ENCODE peak calls at places on chromosomes 1 and 21, in five cellular contexts. O is AG10803, X is AG09309, Q is heart right ventricle, H is NB4. T is an unnamed sample.

GRCh38 chr1:40399984-40400704 is 26.6 kb downstream of the SMAP2 start:
- DNase-seq in O (no peak), X (no peak), Q (no peak), H (no peak), T (no peak)

GRCh38 chr1:187203257-187203656 is 374.5 kb downstream of the PLA2G4A start:
- DNase-seq in O (peak), X (no peak), Q (no peak), H (no peak), T (peak)

GRCh38 chr1:232283864-232284263 is 346.1 kb downstream of the SIPA1L2 start:
- DNase-seq in O (no peak), X (no peak), Q (no peak), H (peak), T (no peak)

GRCh38 chr1:202252271-202252670 is 58.7 kb downstream of the LGR6 start:
- DNase-seq in O (no peak), X (no peak), Q (no peak), H (no peak), T (no peak)

GRCh38 chr1:168348146-168348709 is 67.6 kb downstream of the TBX19 start:
- DNase-seq in O (no peak), X (no peak), Q (no peak), H (peak), T (no peak)

GRCh38 chr1:116667577-116668105 is at the start of gene IGSF3:
- DNase-seq in O (no peak), X (no peak), Q (peak), H (peak), T (no peak)

GRCh38 chr1:63547621-63548294 is 24.4 kb downstream of the EFCAB7 start:
- DNase-seq in O (peak), X (peak), Q (no peak), H (no peak), T (no peak)

GRCh38 chr1:19014765-19015164 is 58.3 kb upstream of the IFFO2 start:
- DNase-seq in O (no peak), X (no peak), Q (no peak), H (no peak), T (no peak)

GRCh38 chr1:76759950-76760349 is 107.3 kb upstream of the ST6GALNAC5 start:
- DNase-seq in O (peak), X (no peak), Q (no peak), H (peak), T (peak)

GRCh38 chr1:78071696-78072095 is 25.9 kb downstream of the GIPC2 start:
- DNase-seq in O (no peak), X (no peak), Q (no peak), H (no peak), T (no peak)

GRCh38 chr1:181135815-181136737 is 47.6 kb downstream of the IER5 start:
- DNase-seq in O (peak), X (peak), Q (no peak), H (peak), T (no peak)

GRCh38 chr1:101520302-101520701 is 283.5 kb downstream of the S1PR1 start:
- DNase-seq in O (peak), X (peak), Q (peak), H (peak), T (no peak)

GRCh38 chr1:222049176-222049575 is 307.3 kb upstream of the DUSP10 start:
- DNase-seq in O (no peak), X (no peak), Q (no peak), H (no peak), T (no peak)

GRCh38 chr1:61143821-61144220 is 61.5 kb downstream of the NFIA start:
- DNase-seq in O (no peak), X (no peak), Q (no peak), H (no peak), T (no peak)

GRCh38 chr1:204523605-204524215 is 7.5 kb downstream of the MDM4 start:
- DNase-seq in O (no peak), X (no peak), Q (no peak), H (peak), T (no peak)

GRCh38 chr21:21921410-21922232 is 923.4 kb downstream of the NCAM2 start:
- DNase-seq in O (peak), X (no peak), Q (no peak), H (peak), T (no peak)

GRCh38 chr1:27435566-27436203 is 43.3 kb downstream of the GPR3 start:
- DNase-seq in O (no peak), X (no peak), Q (no peak), H (peak), T (no peak)

GRCh38 chr1:167342846-167343245 is 122.2 kb downstream of the POU2F1 start:
- DNase-seq in O (no peak), X (no peak), Q (no peak), H (peak), T (no peak)

GRCh38 chr1:165152727-165153126 is 203.8 kb downstream of the LMX1A start:
- DNase-seq in O (no peak), X (no peak), Q (no peak), H (peak), T (no peak)

GRCh38 chr21:43866659-43867331 is 1.8 kb downstream of the AGPAT3 start:
- DNase-seq in O (no peak), X (no peak), Q (no peak), H (no peak), T (no peak)

GRCh38 chr1:18948048-18948912 is 8.2 kb downstream of the IFFO2 start:
- DNase-seq in O (peak), X (no peak), Q (no peak), H (no peak), T (peak)

DNA sequence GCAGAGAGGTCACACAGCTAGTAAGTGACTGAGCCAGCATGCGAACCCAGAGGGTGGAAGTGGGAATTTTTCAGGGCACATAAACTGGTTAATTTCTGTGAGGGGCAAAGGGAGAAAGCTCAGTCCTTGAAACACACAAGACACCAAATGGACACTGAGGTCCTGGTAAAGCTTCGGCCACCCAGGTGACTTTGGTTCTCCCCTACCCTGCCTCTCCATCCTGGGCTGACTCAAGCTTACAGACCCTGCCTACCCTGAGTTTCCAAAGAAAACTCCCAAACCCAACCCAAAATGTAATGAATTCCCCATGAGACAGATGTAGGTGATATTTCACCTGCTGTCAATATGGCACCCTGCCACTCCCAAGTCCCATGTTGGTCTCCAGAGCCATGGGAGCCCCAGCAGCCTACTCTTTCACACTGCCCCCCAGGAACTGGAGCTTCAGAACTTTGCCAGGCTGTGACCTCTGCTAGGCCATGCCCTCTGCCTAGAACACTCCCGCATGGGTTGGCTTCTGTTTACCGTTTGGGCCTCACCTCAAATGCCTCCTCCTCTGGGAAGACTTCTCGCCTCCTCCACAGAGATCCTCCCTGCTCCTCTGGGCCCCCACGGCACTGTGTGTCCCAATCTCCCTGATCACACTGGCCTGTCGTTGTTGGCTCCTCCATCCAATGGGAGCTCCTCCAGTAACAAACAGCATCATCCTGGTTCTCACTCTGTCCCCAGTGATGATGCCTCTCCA is 3.7 kb upstream of the LRP8 start:
- DNase-seq in O (no peak), X (no peak), Q (no peak), H (no peak), T (no peak)
- TF ChIP-seq CTCF in O (no peak), X (no peak), Q (no peak), H (no peak), T (no peak)

GRCh38 chr1:201059401-201059800 is 35.9 kb upstream of the KIF21B start:
- DNase-seq in O (no peak), X (no peak), Q (no peak), H (no peak), T (no peak)

GRCh38 chr1:201061886-201062285 is 38.4 kb upstream of the KIF21B start:
- DNase-seq in O (no peak), X (no peak), Q (no peak), H (no peak), T (no peak)

GRCh38 chr1:201060586-201060985 is 37.1 kb upstream of the KIF21B start:
- DNase-seq in O (no peak), X (no peak), Q (no peak), H (no peak), T (no peak)

GRCh38 chr1:201061049-201061448 is 37.5 kb upstream of the KIF21B start:
- DNase-seq in O (no peak), X (no peak), Q (peak), H (no peak), T (no peak)

GRCh38 chr1:201059871-201060555 is 36.5 kb upstream of the KIF21B start:
- DNase-seq in O (peak), X (no peak), Q (no peak), H (no peak), T (no peak)
- TF ChIP-seq CTCF in O (no peak), X (no peak), Q (no peak), H (no peak), T (no peak)

GRCh38 chr1:103582493-103582892 is 11.1 kb downstream of the AMY2B start:
- DNase-seq in O (no peak), X (no peak), Q (no peak), H (no peak), T (no peak)
- TF ChIP-seq CTCF in O (no peak), X (no peak), Q (no peak), H (no peak), T (no peak)

DNA sequence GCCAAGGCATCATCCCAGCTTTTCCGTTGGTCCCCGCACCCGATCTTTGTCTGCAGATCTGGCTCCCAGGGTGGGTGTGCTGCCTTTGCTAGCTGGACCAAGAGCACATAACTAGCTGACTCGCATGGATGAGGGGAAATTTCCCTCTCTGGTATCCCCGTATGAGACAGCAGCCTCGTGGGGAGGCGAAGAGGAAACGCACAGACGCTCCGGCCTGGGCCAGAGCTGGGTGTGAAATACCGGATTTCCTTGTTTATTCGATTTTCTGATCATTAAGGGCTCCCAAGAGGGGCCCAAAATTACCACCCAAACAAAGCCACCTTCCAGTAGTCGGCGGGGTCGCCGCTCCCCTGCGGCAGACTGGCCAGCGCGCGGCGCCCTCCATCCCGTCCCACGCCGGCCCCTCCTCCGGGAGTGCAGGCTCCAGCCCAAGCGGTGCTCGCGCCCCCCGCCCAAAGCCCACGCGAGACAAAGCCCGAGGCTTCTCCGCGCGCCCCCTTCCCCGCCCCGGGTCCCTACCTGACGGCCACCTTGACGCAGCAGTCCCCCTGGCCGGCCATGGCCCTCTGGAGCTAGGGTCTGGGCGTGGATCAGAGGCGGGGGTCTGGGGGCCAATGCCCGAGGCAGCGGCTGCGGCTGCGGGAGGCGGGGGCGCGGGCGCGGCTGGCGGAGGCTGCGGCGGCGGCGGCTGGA is 544 bp downstream of the KIF21B start:
- DNase-seq in O (no peak), X (no peak), Q (no peak), H (peak), T (no peak)
- TF ChIP-seq CTCF in O (no peak), X (no peak), Q (no peak), H (peak), T (peak)

DNA sequence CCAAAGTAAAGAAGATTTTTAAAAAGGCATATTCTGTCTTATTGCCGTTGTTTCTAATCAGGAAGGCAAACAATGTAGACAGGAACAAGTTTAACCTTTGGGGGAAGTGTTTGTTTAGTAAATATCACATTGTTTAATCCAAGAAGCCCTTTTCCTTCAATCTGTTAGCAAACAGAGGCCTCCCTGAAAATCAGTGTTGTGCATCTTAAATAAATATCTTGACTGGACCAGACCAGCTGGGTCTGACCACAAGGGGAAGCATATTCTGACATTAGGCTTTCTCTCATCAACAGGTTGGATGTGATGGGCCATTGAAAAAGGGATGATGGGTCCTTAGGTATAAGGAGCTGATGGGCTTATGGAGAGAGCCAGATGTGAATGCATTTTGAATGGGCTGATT is 81.8 kb upstream of the SGIP1 start:
- DNase-seq in O (no peak), X (no peak), Q (no peak), H (no peak), T (no peak)
- TF ChIP-seq CTCF in O (peak), X (no peak), Q (peak), H (no peak), T (no peak)

GRCh38 chr21:34073749-34074282 is 438 bp downstream of the MRPS6 start:
- DNase-seq in O (peak), X (no peak), Q (no peak), H (peak), T (no peak)

GRCh38 chr21:34072145-34073031 is 990 bp upstream of the MRPS6 start:
- DNase-seq in O (peak), X (no peak), Q (peak), H (no peak), T (no peak)

GRCh38 chr21:34071683-34072082 is 1.7 kb upstream of the MRPS6 start:
- DNase-seq in O (no peak), X (no peak), Q (no peak), H (no peak), T (no peak)

GRCh38 chr21:34074283-34075098 is 1.1 kb downstream of the MRPS6 start:
- DNase-seq in O (no peak), X (no peak), Q (no peak), H (no peak), T (no peak)

DNA sequence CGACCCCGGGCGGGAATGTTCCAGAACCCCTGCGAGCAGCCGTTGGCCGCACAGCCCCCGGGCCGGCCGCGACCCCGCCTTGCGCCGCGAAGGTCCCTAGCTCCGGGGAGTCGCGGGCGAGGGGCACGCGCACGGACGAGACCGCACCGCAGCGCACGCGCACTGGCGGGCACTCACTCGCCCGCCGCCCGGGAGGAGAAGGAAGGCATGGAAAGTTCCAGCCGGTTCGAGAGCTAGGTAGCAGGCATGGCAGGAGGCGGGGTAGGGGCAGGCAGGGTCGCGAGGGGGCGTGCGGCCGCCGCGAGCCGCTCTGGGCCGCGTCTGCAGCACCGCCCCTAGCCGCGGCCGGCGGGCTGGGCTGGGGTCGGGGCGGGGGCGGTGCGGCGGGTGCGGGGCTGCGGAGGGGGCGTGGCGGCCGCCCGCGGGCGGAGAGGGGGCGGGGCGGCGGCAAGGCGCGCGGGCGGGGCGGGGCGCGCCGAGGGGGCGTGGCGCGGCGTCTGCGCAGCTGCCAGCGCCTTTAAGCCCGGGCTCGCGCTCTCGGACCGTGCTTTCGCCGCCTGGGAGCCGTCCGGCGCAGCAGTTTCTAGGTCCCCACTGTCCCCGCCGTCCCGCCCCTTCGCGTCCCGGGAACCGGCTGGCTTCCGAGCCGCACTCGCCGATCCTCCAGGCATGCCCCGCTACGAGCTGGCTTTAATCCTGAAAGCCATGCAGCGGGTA is at the start of the genes MRPS6 and SLC5A3:
- DNase-seq in O (peak), X (peak), Q (peak), H (peak), T (peak)
- TF ChIP-seq CTCF in O (no peak), X (no peak), Q (peak), H (no peak), T (no peak)

DNA sequence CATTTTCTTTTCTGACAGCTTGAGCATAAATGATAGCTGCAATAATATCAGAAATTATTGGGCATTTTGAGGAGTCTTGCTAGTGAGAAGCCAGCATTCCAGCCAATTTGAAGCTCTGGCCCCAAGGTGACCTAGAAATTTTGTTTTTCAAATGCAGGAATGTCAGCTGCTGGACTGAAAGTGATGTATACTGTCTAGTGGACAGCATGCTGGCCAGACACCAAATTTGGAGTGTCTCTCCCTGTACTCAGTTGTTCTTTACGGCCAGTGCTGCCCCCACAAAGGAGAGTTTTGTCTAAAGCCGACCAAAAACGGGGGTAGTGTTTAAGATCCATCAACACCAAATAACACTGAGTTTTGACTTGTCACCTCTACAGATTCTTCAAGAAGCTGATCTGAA is 5.2 kb downstream of the RGS7 start:
- DNase-seq in O (no peak), X (no peak), Q (no peak), H (no peak), T (no peak)
- TF ChIP-seq CTCF in O (no peak), X (no peak), Q (no peak), H (no peak), T (no peak)

DNA sequence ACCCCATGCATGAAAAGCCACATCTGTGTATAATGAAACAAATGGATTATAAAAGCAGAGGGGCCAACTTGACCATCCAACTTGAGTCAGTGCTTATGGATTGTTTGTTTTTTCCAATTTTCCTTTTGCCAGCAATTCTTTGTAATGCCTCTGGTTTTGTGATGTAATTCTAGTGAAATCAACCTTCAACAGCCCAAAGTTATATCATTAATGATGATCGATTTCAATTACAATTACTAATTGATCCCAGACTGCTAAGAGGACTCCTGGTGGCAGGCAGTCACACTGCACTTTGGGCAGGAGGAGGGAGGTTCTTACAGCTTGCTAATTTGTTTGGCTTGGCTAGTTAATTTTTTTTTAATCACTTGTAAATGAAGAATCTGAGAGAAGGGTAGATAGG is 552.3 kb downstream of the NUF2 start:
- DNase-seq in O (peak), X (no peak), Q (no peak), H (no peak), T (no peak)
- TF ChIP-seq CTCF in O (peak), X (peak), Q (no peak), H (peak), T (peak)

DNA sequence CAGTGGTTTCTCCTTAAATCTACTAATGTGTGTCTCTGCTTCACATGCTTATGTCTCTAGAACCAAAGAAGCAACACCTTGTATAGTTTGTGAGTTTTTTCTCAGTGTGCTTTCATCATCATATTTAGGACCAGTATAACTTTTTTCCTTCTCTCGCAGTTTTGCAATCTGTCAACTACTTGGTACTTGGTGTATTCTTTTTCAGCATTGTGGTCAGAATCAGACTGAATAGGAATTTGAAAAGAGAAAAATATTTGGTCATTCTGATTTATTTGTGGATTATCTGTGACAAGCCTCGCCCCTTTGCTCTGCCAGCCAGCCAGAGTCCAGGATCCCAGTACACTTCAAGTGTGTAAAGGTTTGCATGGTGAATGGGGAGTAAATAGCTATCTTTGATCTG is 122.3 kb downstream of the C1orf21 start:
- DNase-seq in O (peak), X (no peak), Q (no peak), H (no peak), T (no peak)
- TF ChIP-seq CTCF in O (no peak), X (no peak), Q (no peak), H (no peak), T (no peak)

DNA sequence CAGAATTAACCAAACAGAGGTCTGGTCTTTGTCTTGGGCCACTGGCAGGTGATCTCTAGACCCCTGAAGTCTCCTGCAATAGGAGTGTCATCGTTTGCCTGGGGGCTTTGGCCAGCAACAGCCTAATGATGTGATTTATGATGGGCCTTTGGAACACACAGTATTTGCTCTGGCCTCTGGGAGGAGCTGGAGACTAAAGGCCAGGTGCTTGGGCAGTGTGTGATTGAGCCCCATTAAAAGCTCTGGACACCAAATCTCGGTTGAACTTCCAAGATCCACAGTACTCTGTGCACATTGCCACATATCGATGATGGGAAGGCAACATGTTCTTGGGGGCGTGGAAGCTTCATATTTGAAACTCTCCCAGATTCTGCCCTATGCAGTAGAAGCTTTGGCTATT is 32.0 kb upstream of the TLR5 start:
- DNase-seq in O (no peak), X (no peak), Q (peak), H (no peak), T (no peak)
- TF ChIP-seq CTCF in O (peak), X (peak), Q (peak), H (no peak), T (peak)